ENCODE peak calls at places on chromosomes 13 and 19, in six cellular contexts. T, J, Q, Z, M and U are unnamed samples.

GRCh38 chr19:49340865-49341718 is 5.9 kb downstream of the CD37 start:
- DNase-seq in T (no peak), Z (no peak), J (no peak), Q (no peak), M (no peak), U (no peak)

GRCh38 chr19:30669329-30670010 is 297.3 kb downstream of the ZNF536 start:
- DNase-seq in Z (no peak), J (peak), M (peak), T (peak), Q (peak), U (peak)

GRCh38 chr13:83879431-83880171 is 2.7 kb downstream of the SLITRK1 start:
- DNase-seq in Z (peak), M (peak), J (peak), T (peak), Q (no peak), U (no peak)

GRCh38 chr13:44108345-44108858 is 228.7 kb downstream of the LACC1 start:
- DNase-seq in T (no peak), Q (peak), M (peak), J (no peak), Z (no peak), U (no peak)

GRCh38 chr13:110197471-110197870 is 109.5 kb downstream of the COL4A1 start:
- DNase-seq in M (no peak), T (no peak), Z (no peak), Q (no peak), J (no peak), U (no peak)

GRCh38 chr19:7668842-7669241 is at the start of gene RETN:
- DNase-seq in M (no peak), Z (no peak), Q (no peak), J (no peak), T (no peak), U (no peak)

GRCh38 chr19:5951338-5951861 is 26.5 kb downstream of the RANBP3 start:
- DNase-seq in Z (no peak), T (peak), J (peak), Q (no peak), M (no peak), U (no peak)

GRCh38 chr19:19750842-19751790 is 18.2 kb upstream of the ZNF14 start:
- DNase-seq in M (no peak), J (no peak), T (no peak), Q (no peak), Z (no peak), U (no peak)

GRCh38 chr19:676343-677105 is at the start of gene FSTL3:
- DNase-seq in M (peak), T (no peak), Z (no peak), Q (peak), J (peak), U (no peak)

GRCh38 chr19:40191836-40192646 is 815 bp downstream of the MAP3K10 start:
- DNase-seq in Z (no peak), Q (peak), M (no peak), T (peak), J (peak), U (peak)

GRCh38 chr19:8045872-8046568 is 6.5 kb upstream of the CCL25 start:
- DNase-seq in T (no peak), M (no peak), Q (no peak), Z (no peak), J (no peak), U (no peak)

GRCh38 chr19:46731007-46731501 is 14.1 kb upstream of the PRKD2 start:
- DNase-seq in J (no peak), T (no peak), Z (peak), Q (peak), M (peak), U (no peak)

GRCh38 chr13:85653681-85654080 is 145.5 kb downstream of the SLITRK6 start:
- DNase-seq in M (no peak), T (no peak), Z (no peak), Q (no peak), J (no peak), U (no peak)

GRCh38 chr13:35744566-35745203 is 268.2 kb upstream of the MAB21L1 start:
- DNase-seq in M (no peak), T (no peak), Z (peak), Q (no peak), J (no peak), U (no peak)

GRCh38 chr13:80873589-80873988 is 532.7 kb upstream of the SPRY2 start:
- DNase-seq in T (no peak), Z (no peak), M (peak), J (no peak), Q (peak), U (peak)

GRCh38 chr13:98129059-98129741 is 13.7 kb upstream of the FARP1 start:
- DNase-seq in Z (peak), T (no peak), M (peak), Q (peak), J (no peak), U (no peak)

GRCh38 chr19:48737360-48737998 is 2.9 kb downstream of the RASIP1 start:
- DNase-seq in Z (no peak), J (peak), Q (no peak), T (peak), M (no peak), U (no peak)

GRCh38 chr19:33758541-33759013 is 38.1 kb upstream of the KCTD15 start:
- DNase-seq in Z (no peak), M (peak), Q (no peak), T (no peak), J (no peak), U (peak)

GRCh38 chr19:47427241-47428176 is 8.2 kb upstream of the MEIS3 start:
- DNase-seq in T (peak), Z (peak), J (peak), Q (peak), M (peak), U (peak)

GRCh38 chr13:76667551-76667950 is 218.7 kb downstream of the KCTD12 start:
- DNase-seq in M (peak), T (no peak), Z (peak), J (no peak), Q (peak), U (peak)

GRCh38 chr13:99367663-99368448 is 60.7 kb upstream of the GPR183 start:
- DNase-seq in Q (no peak), M (no peak), J (no peak), T (peak), Z (no peak), U (no peak)

GRCh38 chr19:50669319-50670101 is 20.3 kb downstream of the C19orf81 start:
- DNase-seq in Q (peak), J (no peak), T (peak), Z (no peak), M (no peak), U (peak)

GRCh38 chr19:50667177-50667758 is 18.0 kb downstream of the C19orf81 start:
- DNase-seq in Q (no peak), Z (no peak), J (no peak), M (no peak), T (peak), U (no peak)

GRCh38 chr19:50666346-50667176 is 17.3 kb downstream of the C19orf81 start:
- DNase-seq in Z (no peak), Q (no peak), T (no peak), M (no peak), J (no peak), U (no peak)

GRCh38 chr19:50668416-50669318 is 19.4 kb downstream of the C19orf81 start:
- DNase-seq in T (no peak), Q (no peak), M (no peak), Z (no peak), J (peak), U (no peak)

GRCh38 chr19:50667759-50668231 is 18.6 kb downstream of the C19orf81 start:
- DNase-seq in Z (no peak), T (peak), Q (no peak), J (no peak), M (no peak), U (no peak)
- TF ChIP-seq EZH2 in Z (peak), T (peak), Q (peak), J (peak), M (peak), U (no peak)

DNA sequence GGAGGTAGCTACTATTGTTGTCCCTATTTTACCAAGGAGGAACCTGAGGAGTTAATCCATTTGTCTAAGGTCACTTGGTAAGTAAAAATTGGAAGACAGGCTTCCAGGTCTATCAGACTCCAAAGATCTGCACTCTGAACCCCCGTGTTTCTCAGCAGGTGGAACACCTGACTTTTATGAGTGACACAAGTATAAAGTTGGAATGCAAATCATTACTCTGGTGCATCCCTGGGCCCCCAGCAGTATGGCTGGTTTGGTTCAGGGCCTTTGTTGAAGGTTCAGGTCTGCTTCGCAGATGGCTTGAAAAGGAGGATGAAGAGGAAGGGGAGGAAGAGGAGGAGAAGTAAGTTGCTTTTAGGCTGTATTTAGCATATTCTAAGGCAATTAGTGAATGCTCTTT is 46.0 kb downstream of the RGCC start:
- DNase-seq in Q (no peak), Z (no peak), M (no peak), J (no peak), T (no peak), U (no peak)
- H3K4me2 ChIP-seq in Q (no peak), Z (no peak), M (no peak), J (no peak), T (no peak), U (peak)

GRCh38 chr19:38878575-38879399 is 712 bp upstream of the RINL start:
- DNase-seq in Z (no peak), M (no peak), Q (no peak), T (peak), J (no peak), U (no peak)
- TF ChIP-seq CTCF in Z (no peak), M (no peak), Q (no peak), T (peak), J (no peak), U (peak)

GRCh38 chr19:45677351-45678230 is 9.6 kb downstream of the GIPR start:
- DNase-seq in M (peak), Q (peak), Z (peak), T (peak), J (peak), U (peak)
- TF ChIP-seq EZH2 in M (no peak), Q (no peak), Z (peak), T (no peak), J (peak), U (no peak)

GRCh38 chr19:1748115-1748702 is 5.1 kb upstream of the ONECUT3 start:
- DNase-seq in Z (no peak), M (no peak), Q (no peak), J (no peak), T (peak), U (no peak)

GRCh38 chr19:1748703-1749341 is 4.5 kb upstream of the ONECUT3 start:
- DNase-seq in Q (no peak), Z (no peak), J (no peak), T (no peak), M (no peak), U (no peak)

GRCh38 chr19:1746401-1747284 is 6.7 kb upstream of the ONECUT3 start:
- DNase-seq in Q (peak), T (no peak), M (peak), J (no peak), Z (peak), U (no peak)

GRCh38 chr19:1745589-1746031 is 7.7 kb upstream of the ONECUT3 start:
- DNase-seq in Q (peak), J (peak), T (peak), Z (no peak), M (no peak), U (no peak)

DNA sequence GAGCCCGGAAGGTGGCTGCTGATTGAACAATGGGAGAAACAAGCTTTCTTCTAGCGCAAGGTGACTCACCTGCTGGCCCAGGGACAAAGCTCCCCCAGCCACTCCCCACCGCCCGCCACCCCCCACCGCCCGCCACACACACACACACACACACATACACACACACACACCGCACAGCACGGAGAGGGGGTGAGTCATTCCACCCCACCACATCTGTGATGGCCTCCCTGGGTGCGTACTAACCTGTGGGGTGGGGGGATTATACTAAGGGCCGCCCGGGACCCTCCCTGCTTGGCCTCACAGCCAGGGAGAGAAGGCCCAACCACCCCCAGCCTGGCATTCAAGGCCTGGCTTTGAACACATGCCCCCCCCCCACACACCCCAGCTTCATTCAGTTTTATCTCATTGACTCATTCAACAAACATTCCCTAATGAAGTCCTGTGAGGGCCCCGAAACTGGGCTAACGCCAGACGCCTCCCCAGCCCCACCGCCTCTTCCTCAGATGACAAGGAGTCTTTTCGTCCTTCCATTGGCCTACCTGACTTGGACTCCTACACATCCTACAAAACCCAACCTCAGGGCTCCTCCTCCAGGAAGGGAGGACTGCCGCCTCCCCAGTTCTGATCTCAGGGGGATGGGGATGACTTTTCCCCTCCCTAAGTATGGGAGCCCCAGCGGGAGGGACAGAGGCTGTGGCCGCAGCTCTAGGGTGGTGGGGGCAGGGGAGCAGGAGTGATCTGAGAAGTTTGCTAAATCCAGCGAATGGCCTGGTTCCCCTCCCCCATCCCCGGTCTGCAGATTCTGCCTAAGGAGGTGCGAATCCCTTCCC is 5.8 kb upstream of the ONECUT3 start:
- DNase-seq in M (peak), Q (peak), T (peak), J (peak), Z (peak), U (no peak)
- H3K4me2 ChIP-seq in M (peak), Q (peak), T (peak), J (peak), Z (peak), U (no peak)

DNA sequence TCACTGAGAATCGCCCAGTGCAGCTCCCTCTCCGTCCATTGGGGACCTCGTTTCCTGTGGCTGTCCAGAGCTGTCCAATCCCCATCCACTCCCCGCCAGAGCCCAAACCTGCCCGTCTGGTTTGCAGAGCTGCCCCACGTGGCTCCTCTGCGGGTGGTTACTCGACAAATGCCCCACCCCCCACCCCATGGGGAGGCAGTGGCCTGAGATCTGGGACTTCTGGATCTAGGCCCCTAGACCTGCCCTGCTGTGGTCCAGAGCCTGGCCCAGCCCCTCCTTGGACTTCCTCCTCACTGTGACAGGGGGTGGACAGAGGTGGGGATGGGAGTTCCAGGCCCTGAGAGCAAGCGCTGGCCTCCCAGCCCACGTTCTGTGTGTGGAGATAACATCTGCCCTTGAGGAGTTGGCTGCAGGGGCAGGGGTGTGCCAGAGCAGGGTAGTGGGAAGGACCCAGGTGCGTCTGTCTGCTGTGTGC is 29.1 kb downstream of the PAK4 start:
- DNase-seq in J (no peak), Q (peak), T (peak), Z (no peak), M (peak), U (no peak)
- TF ChIP-seq CTCF in J (no peak), Q (peak), T (peak), Z (no peak), M (peak), U (no peak)

GRCh38 chr13:33015791-33016323 is 366 bp upstream of the KL start:
- DNase-seq in Q (no peak), J (peak), T (peak), Z (no peak), M (no peak), U (no peak)
- TF ChIP-seq EZH2 in Q (no peak), J (peak), T (peak), Z (peak), M (peak), U (no peak)

GRCh38 chr13:103351035-103351828 is 285.0 kb upstream of the SLC10A2 start:
- DNase-seq in M (peak), J (peak), Z (peak), T (peak), Q (peak), U (no peak)
- H3K4me2 ChIP-seq in M (peak), J (peak), Z (peak), T (peak), Q (peak), U (no peak)